ENCODE peak calls at places on chromosomes 12 and 14, in nine cellular contexts. Z is OCI-LY7, O is MM.1S, Q is hepatocyte, P is PC-3, N is GM23338, X is neural progenitor cell, W is SK-N-SH, K is GM23248. F is an unnamed sample.

GRCh38 chr12:1282670-1283361 is 291.8 kb downstream of the ERC1 start:
- DNase-seq in Q (peak), Z (no peak), K (peak), P (no peak), W (no peak), O (no peak), N (peak), X (no peak), F (no peak)

GRCh38 chr14:101374373-101375338 is 186.6 kb upstream of the DIO3 start:
- DNase-seq in N (no peak), K (no peak), X (no peak), O (no peak), W (no peak), Z (no peak), P (no peak), Q (no peak), F (no peak)

GRCh38 chr14:92922883-92923743 is at the start of gene CHGA:
- DNase-seq in Q (peak), Z (peak), K (peak), O (no peak), W (peak), X (peak), N (peak), P (no peak), F (no peak)

GRCh38 chr12:52291267-52291935 is at the start of gene KRT81:
- DNase-seq in O (no peak), N (peak), K (no peak), Z (no peak), Q (no peak), W (no peak), X (no peak), P (no peak), F (no peak)

GRCh38 chr12:21939435-21939834 is 1.8 kb downstream of the ABCC9 start:
- DNase-seq in Z (no peak), K (peak), X (peak), Q (no peak), P (no peak), W (no peak), O (no peak), N (peak), F (no peak)

GRCh38 chr14:55733609-55734008 is 153.6 kb downstream of the KTN1 start:
- DNase-seq in Z (no peak), N (no peak), W (no peak), X (no peak), P (no peak), O (no peak), K (no peak), Q (no peak), F (no peak)

GRCh38 chr12:55996201-55996714 is 818 bp upstream of the SUOX start:
- DNase-seq in W (peak), O (peak), P (peak), K (peak), Q (peak), Z (peak), N (peak), X (peak), F (no peak)

GRCh38 chr12:25957898-25958253 is 606 bp upstream of the RASSF8 start:
- DNase-seq in K (peak), Z (no peak), N (peak), P (peak), O (peak), W (no peak), X (no peak), Q (no peak), F (no peak)

GRCh38 chr14:21136024-21136423 is 19.8 kb downstream of the OR5AU1 start:
- DNase-seq in Q (no peak), N (peak), P (peak), W (peak), X (peak), Z (peak), K (peak), O (peak), F (peak)

GRCh38 chr12:128388461-128388921 is 121.5 kb downstream of the TMEM132C start:
- DNase-seq in O (no peak), Q (peak), Z (no peak), X (no peak), K (no peak), W (no peak), N (no peak), P (no peak), F (no peak)

GRCh38 chr12:27178251-27178650 is 65.8 kb upstream of the STK38L start:
- DNase-seq in Z (no peak), N (no peak), Q (no peak), O (no peak), W (no peak), K (no peak), X (no peak), P (no peak), F (no peak)

GRCh38 chr12:119870462-119870861 is 6.7 kb downstream of the CIT start:
- DNase-seq in Q (no peak), X (no peak), W (no peak), P (peak), Z (no peak), N (no peak), O (no peak), K (no peak), F (no peak)

GRCh38 chr12:77442633-77443032 is 377.3 kb upstream of the E2F7 start:
- DNase-seq in W (no peak), O (no peak), N (no peak), Z (no peak), X (no peak), K (peak), P (no peak), Q (no peak), F (no peak)

GRCh38 chr14:65206448-65207096 is 104.3 kb upstream of the MAX start:
- DNase-seq in O (peak), N (no peak), Z (peak), W (no peak), P (peak), K (peak), Q (no peak), X (no peak), F (no peak)

GRCh38 chr14:59787045-59787674 is 83.4 kb downstream of the RTN1 start:
- DNase-seq in P (no peak), Q (no peak), X (peak), Z (no peak), O (no peak), N (peak), W (no peak), K (no peak), F (no peak)

GRCh38 chr12:98456583-98457573 is 58.5 kb upstream of the TMPO start:
- DNase-seq in Z (no peak), K (peak), X (peak), P (no peak), N (peak), Q (peak), O (no peak), W (peak), F (no peak)

GRCh38 chr14:28767851-28768548 is 1.4 kb downstream of the FOXG1 start:
- DNase-seq in W (no peak), Q (peak), Z (no peak), K (no peak), P (no peak), O (no peak), X (peak), N (peak), F (no peak)

GRCh38 chr12:119808441-119808840 is 68.7 kb downstream of the CIT start:
- DNase-seq in N (no peak), P (peak), X (no peak), Q (no peak), Z (no peak), W (no peak), K (peak), O (no peak), F (no peak)

GRCh38 chr12:19165446-19165845 is 35.9 kb downstream of the PLEKHA5 start:
- DNase-seq in P (peak), N (peak), X (no peak), K (no peak), W (no peak), Z (no peak), Q (peak), O (no peak), F (no peak)

GRCh38 chr14:102262894-102263462 is 42.0 kb downstream of the MOK start:
- DNase-seq in Q (no peak), N (peak), W (peak), K (peak), Z (no peak), P (peak), O (no peak), X (peak), F (peak)

GRCh38 chr12:130026608-130027176 is 122.9 kb upstream of the TMEM132D start:
- DNase-seq in Q (peak), W (peak), K (peak), Z (peak), O (peak), P (peak), N (peak), X (peak), F (no peak)

GRCh38 chr14:59687663-59688062 is 111.1 kb upstream of the CCDC175 start:
- DNase-seq in O (no peak), X (no peak), N (no peak), Z (no peak), P (no peak), K (no peak), W (no peak), Q (no peak), F (no peak)

GRCh38 chr12:124928095-124928911 is 13.9 kb upstream of the UBC start:
- DNase-seq in N (peak), X (peak), W (no peak), P (peak), Z (no peak), K (peak), O (no peak), Q (no peak), F (peak)

GRCh38 chr14:23562822-23563472 is 4.6 kb downstream of the AP1G2 start:
- DNase-seq in X (peak), P (peak), K (peak), W (peak), O (no peak), Q (peak), N (peak), Z (peak), F (no peak)

GRCh38 chr12:123119808-123120207 is 31.1 kb downstream of the PITPNM2 start:
- DNase-seq in W (no peak), N (no peak), P (no peak), Z (no peak), Q (no peak), K (peak), O (peak), X (no peak), F (no peak)

GRCh38 chr12:6280053-6280469 is 30.4 kb upstream of the PLEKHG6 start:
- DNase-seq in W (no peak), K (peak), O (no peak), Q (peak), X (no peak), P (peak), Z (no peak), N (no peak), F (peak)

GRCh38 chr14:93234798-93235197 is 27.7 kb downstream of the UBR7 start:
- DNase-seq in O (no peak), N (no peak), W (no peak), P (peak), Z (no peak), Q (no peak), K (peak), X (peak), F (no peak)

GRCh38 chr12:22787557-22787956 is 162.6 kb downstream of the ETNK1 start:
- DNase-seq in O (no peak), N (no peak), K (no peak), Z (no peak), W (no peak), Q (peak), X (no peak), P (no peak), F (no peak)

GRCh38 chr12:128449146-128449894 is 182.3 kb downstream of the TMEM132C start:
- DNase-seq in W (peak), O (no peak), K (no peak), Q (no peak), P (peak), N (no peak), X (no peak), Z (no peak), F (no peak)

GRCh38 chr14:101731187-101732080 is 30.1 kb upstream of the PPP2R5C start:
- DNase-seq in X (no peak), Q (peak), N (peak), O (peak), P (peak), K (peak), Z (peak), W (no peak), F (peak)

GRCh38 chr12:2644678-2645405 is 149.9 kb upstream of the FKBP4 start:
- DNase-seq in N (no peak), Z (no peak), Q (no peak), K (no peak), O (no peak), X (no peak), P (no peak), W (no peak), F (no peak)

GRCh38 chr12:62256408-62257079 is 3.7 kb upstream of the USP15 start:
- DNase-seq in Q (no peak), K (peak), N (no peak), P (no peak), X (no peak), Z (no peak), W (no peak), O (no peak), F (no peak)
- TF ChIP-seq EZH2phosphoT487 in Q (no peak), K (no peak), N (no peak), P (no peak), X (no peak), Z (no peak), W (no peak), O (no peak), F (no peak)

DNA sequence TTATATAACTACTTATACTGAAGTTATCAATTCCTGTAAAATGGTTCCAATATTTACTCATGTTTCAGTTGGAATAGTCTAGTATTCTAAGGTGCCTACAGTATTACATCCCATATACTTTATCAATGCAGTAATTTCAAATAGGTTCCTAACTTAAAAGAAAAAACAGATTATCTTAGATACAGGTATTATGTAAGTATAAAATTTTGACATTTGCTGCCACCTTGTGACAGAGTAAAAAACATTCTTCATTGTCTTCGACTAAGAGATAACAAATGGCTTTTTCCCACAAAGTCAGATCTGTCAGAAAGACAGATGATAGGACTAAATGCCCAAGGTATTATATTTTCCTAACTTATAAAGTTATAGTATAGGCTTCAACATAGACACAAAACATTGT is 78.7 kb downstream of the TXNDC16 start:
- DNase-seq in P (peak), X (peak), Z (peak), O (no peak), W (peak), Q (peak), N (peak), K (peak), F (peak)
- TF ChIP-seq EZH2phosphoT487 in P (no peak), X (no peak), Z (no peak), O (no peak), W (no peak), Q (no peak), N (no peak), K (no peak), F (no peak)

DNA sequence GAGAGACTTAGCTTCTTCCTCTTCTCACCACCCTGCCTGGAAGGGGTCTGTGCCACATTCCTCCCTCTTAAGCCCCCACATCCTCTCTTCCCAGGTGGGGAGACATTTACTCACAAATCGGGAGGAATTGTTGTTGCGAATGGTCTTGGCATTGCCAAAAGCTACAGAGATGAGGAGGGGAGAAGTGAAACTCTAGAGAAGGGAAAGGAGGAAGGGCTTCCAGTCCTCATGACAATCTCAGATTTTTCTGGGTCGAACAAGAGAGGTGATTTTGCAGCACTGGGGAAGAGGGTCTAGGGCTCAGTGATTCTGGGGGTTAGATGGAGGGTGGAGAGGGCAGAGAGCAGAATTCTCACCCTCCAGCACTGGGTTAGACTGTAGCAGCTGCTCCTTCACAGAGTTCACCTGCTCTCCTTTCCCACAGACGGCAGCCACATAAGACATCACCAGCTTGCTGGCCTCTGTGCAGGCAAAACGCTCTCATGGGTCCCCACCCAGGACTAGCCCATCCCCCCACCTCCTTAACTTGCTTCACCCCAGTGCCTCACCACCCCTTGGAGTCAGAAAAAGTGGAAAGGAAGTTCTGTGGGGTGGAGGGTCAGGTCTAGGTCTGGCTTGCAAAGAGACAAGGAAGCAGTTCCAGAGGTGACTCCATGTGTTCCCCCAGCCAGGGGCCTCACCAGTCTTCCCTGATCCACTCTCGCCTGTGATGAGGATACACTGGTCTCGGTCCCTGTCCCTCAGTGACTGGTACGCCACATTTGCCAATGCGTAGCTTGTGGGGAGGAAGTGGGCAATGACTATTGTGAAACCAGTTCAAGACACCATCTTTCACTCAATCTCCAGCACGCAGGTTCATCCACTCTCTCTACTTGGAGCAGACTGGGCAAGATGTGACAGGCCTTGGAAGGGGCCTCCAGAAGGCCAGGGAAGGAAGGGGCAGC is 2.7 kb downstream of the MYO1A start:
- DNase-seq in P (no peak), X (no peak), W (no peak), O (no peak), K (no peak), N (no peak), Q (no peak), Z (no peak), F (no peak)
- TF ChIP-seq EZH2phosphoT487 in P (no peak), X (no peak), W (no peak), O (no peak), K (no peak), N (no peak), Q (no peak), Z (no peak), F (no peak)

DNA sequence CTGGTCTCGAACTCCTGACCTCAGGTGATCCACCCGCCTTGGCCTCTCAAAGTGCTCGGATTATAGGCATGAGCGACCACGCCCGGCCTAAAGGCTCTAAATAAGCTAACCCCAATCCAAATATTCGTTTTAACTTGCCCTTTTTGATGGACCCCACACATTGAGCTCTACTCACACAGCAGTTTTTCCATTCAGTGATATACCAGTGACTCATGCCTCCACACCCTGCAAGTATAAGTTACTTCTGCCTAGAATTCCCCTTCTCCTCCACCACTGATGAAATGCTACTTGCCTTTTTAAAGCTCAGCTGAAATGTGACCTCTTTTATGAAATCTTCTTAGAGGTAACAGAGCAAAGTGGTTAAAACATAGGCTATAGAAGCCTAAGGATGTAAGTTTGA is 68.8 kb downstream of the EXOC5 start:
- DNase-seq in X (no peak), N (no peak), W (no peak), O (no peak), K (peak), Q (no peak), P (peak), Z (no peak), F (no peak)
- TF ChIP-seq EZH2phosphoT487 in X (no peak), N (no peak), W (no peak), O (no peak), K (no peak), Q (no peak), P (no peak), Z (no peak), F (no peak)

GRCh38 chr12:68557011-68557715 is 53.5 kb upstream of the RAP1B start:
- DNase-seq in K (peak), X (peak), Q (no peak), N (no peak), W (no peak), Z (no peak), P (peak), O (no peak), F (no peak)

GRCh38 chr12:68559246-68559645 is 51.5 kb upstream of the RAP1B start:
- DNase-seq in K (peak), O (no peak), N (no peak), W (no peak), P (peak), Q (no peak), X (no peak), Z (no peak), F (no peak)

GRCh38 chr12:68560823-68561422 is 49.8 kb upstream of the RAP1B start:
- DNase-seq in X (no peak), Z (no peak), O (no peak), P (no peak), Q (no peak), K (peak), W (no peak), N (no peak), F (no peak)

GRCh38 chr12:68561830-68562229 is 48.9 kb upstream of the RAP1B start:
- DNase-seq in K (no peak), Z (no peak), Q (no peak), P (no peak), O (no peak), W (no peak), X (no peak), N (no peak), F (no peak)

GRCh38 chr12:68559984-68560822 is 50.5 kb upstream of the RAP1B start:
- DNase-seq in Q (no peak), X (peak), O (no peak), N (peak), W (no peak), P (no peak), Z (no peak), K (peak), F (no peak)
- TF ChIP-seq EZH2phosphoT487 in Q (no peak), X (no peak), O (no peak), N (no peak), W (no peak), P (no peak), Z (no peak), K (no peak), F (no peak)

DNA sequence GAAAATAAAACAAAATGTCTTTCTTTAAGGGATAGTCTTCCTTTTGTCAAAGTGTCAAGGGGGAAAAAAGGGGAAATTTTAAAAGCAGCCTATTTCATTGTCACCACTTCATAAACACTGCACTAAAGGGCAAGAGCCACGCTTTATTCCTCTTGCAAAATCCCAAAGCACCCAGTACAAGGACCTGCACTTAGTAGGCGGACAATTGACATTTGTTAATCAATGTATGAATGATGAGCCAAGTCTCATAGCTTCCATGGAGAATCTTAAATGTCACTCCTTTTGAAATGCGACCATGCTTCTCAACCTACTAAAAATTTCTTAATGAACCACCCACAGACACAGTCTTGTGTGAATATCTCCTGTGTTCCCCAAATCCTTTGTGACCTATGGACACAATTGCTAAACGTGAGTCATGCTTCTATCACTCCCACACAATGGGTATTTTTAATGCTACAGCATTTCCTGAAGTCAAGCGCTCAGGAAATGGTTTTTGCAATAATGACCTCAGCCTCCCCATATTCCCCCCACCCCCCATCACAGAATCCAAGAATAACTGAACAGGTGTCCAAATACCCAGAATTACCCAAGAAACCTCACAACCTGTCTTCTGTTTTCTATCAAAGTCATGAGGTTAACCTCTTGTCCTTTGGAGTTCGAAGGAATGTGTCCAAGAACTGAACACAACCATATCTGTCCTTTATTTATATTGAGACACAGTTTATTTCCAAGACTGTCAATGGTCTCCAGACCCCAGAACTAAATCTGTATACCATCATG is 163.6 kb upstream of the PLEKHG7 start:
- DNase-seq in K (peak), W (no peak), P (peak), N (no peak), Q (peak), Z (peak), X (no peak), O (peak), F (peak)
- TF ChIP-seq EZH2phosphoT487 in K (no peak), W (no peak), P (no peak), N (no peak), Q (no peak), Z (no peak), X (no peak), O (no peak), F (no peak)

F was measured in HCT116.